ENCODE peak calls at places on chromosomes 16 and 17, in seven cellular contexts. B, N, K, Y, X, S and A are unnamed samples.
A peak's percentile ranks its signal among the peaks of the same experiment; 100 is the strongest.

GRCh38 chr17:40542562-40543411 is 22.5 kb downstream of the CCR7 start:
- DNase-seq in N (peak; percentile 97), X (peak; percentile 95), K (peak; percentile 93), Y (peak; percentile 93), B (peak; percentile 93), S (peak; percentile 93), A (no peak)

GRCh38 chr17:37614391-37614790 is 5.2 kb upstream of the SYNRG start:
- DNase-seq in K (no peak), Y (no peak), B (peak; percentile 95), S (peak; percentile 20), N (no peak), X (no peak), A (no peak)

GRCh38 chr17:61410100-61410551 is 10.5 kb downstream of the TBX2 start:
- DNase-seq in S (no peak), N (no peak), K (no peak), B (no peak), Y (peak; percentile 32), X (no peak), A (no peak)

GRCh38 chr16:90035902-90036301 is 16.6 kb upstream of the DBNDD1 start:
- DNase-seq in X (no peak), N (no peak), S (no peak), B (no peak), K (no peak), Y (no peak), A (no peak)

GRCh38 chr17:21512307-21513011 is 136.3 kb downstream of the KCNJ12 start:
- DNase-seq in B (no peak), Y (no peak), N (peak; percentile 7), S (no peak), K (no peak), X (peak; percentile 65), A (no peak)

GRCh38 chr17:34067009-34067408 is 188.1 kb upstream of the CCL2 start:
- DNase-seq in X (no peak), K (no peak), N (no peak), B (no peak), Y (no peak), S (no peak), A (no peak)

GRCh38 chr17:7717756-7718350 is 309 bp downstream of the DNAH2 start:
- DNase-seq in N (no peak), X (no peak), S (no peak), Y (no peak), K (no peak), B (peak; percentile 9), A (no peak)

GRCh38 chr17:67833946-67834631 is 8.8 kb downstream of the BPTF start:
- DNase-seq in K (peak; percentile 15), B (no peak), S (no peak), Y (no peak), X (no peak), N (no peak), A (no peak)

GRCh38 chr17:44830359-44831269 is 527 bp upstream of the GJC1 start:
- DNase-seq in S (no peak), N (no peak), X (no peak), Y (no peak), B (no peak), K (no peak), A (peak; percentile 59)

GRCh38 chr16:17362191-17362590 is 108.6 kb downstream of the XYLT1 start:
- DNase-seq in K (no peak), N (no peak), X (no peak), Y (no peak), S (no peak), B (no peak), A (no peak)

GRCh38 chr17:3982113-3982512 is 17.9 kb upstream of the ATP2A3 start:
- DNase-seq in X (peak; percentile 36), B (no peak), S (no peak), Y (no peak), K (no peak), N (no peak), A (no peak)

GRCh38 chr17:78737332-78737731 is 44.7 kb downstream of the CYTH1 start:
- DNase-seq in K (no peak), N (no peak), Y (no peak), B (peak; percentile 75), S (no peak), X (no peak), A (no peak)

GRCh38 chr16:1771072-1771863 is at the start of gene NME3:
- DNase-seq in X (no peak), B (peak; percentile 47), S (no peak), Y (peak; percentile 81), N (peak; percentile 97), K (no peak), A (peak; percentile 90)

GRCh38 chr16:31880322-31880979 is 6.8 kb downstream of the ZNF267 start:
- DNase-seq in B (peak; percentile 75), N (no peak), K (no peak), X (no peak), S (no peak), Y (no peak), A (peak; percentile 23)

GRCh38 chr16:11190585-11191565 is 65.1 kb downstream of the SOCS1 start:
- DNase-seq in S (no peak), K (no peak), X (no peak), N (no peak), Y (no peak), B (peak; percentile 37), A (no peak)

GRCh38 chr17:72388765-72389473 is 268.1 kb downstream of the SOX9 start:
- DNase-seq in Y (no peak), S (no peak), X (no peak), K (no peak), B (peak; percentile 15), N (no peak), A (peak; percentile 64)

GRCh38 chr16:55508941-55509920 is at the start of gene LPCAT2:
- DNase-seq in X (no peak), Y (peak; percentile 83), S (peak; percentile 59), N (no peak), B (peak; percentile 81), K (peak; percentile 91), A (peak; percentile 69)

GRCh38 chr17:68294196-68294555 is 2.9 kb downstream of the ARSG start:
- DNase-seq in S (no peak), B (no peak), K (no peak), Y (no peak), N (no peak), X (no peak), A (no peak)

GRCh38 chr17:72397687-72398086 is 276.9 kb downstream of the SOX9 start:
- DNase-seq in S (no peak), X (no peak), Y (no peak), B (peak; percentile 42), N (no peak), K (no peak), A (no peak)

GRCh38 chr17:76478730-76479514 is 11.5 kb downstream of the AANAT start:
- DNase-seq in Y (no peak), K (no peak), N (no peak), B (no peak), S (no peak), X (no peak), A (no peak)

GRCh38 chr16:49472598-49472997 is 99.0 kb downstream of the C16orf78 start:
- DNase-seq in Y (peak; percentile 18), X (peak; percentile 54), B (no peak), K (peak; percentile 82), S (no peak), N (no peak), A (no peak)

GRCh38 chr16:80526418-80527061 is 14.3 kb upstream of the DYNLRB2 start:
- DNase-seq in K (no peak), Y (no peak), B (peak; percentile 48), N (no peak), X (no peak), S (peak; percentile 27), A (peak; percentile 71)

GRCh38 chr17:50627782-50628601 is 6.7 kb upstream of the ABCC3 start:
- DNase-seq in N (no peak), S (no peak), X (no peak), B (no peak), K (no peak), Y (no peak), A (peak; percentile 83)

GRCh38 chr17:15945493-15946209 is 721 bp downstream of the ADORA2B start:
- DNase-seq in Y (no peak), K (no peak), B (no peak), N (no peak), S (no peak), X (no peak), A (no peak)

GRCh38 chr17:82107341-82107860 is 9.4 kb upstream of the FASN start:
- DNase-seq in X (no peak), B (no peak), N (no peak), S (no peak), Y (no peak), K (no peak), A (no peak)

GRCh38 chr17:48262982-48263586 is 155.5 kb downstream of the SNX11 start:
- DNase-seq in B (peak; percentile 9), N (no peak), Y (no peak), K (no peak), S (no peak), X (no peak), A (no peak)
- TF ChIP-seq CTCF in B (peak; percentile 75), N (no peak), Y (peak; percentile 13), K (peak; percentile 38), S (peak; percentile 24), X (no peak), A (peak; percentile 82)

GRCh38 chr16:85554791-85555548 is 58.2 kb upstream of the GSE1 start:
- DNase-seq in K (no peak), B (peak; percentile 50), X (peak; percentile 83), Y (peak; percentile 84), N (no peak), S (no peak), A (peak; percentile 44)

GRCh38 chr16:85551319-85551978 is 61.7 kb upstream of the GSE1 start:
- DNase-seq in N (no peak), Y (no peak), K (no peak), B (no peak), S (no peak), X (no peak), A (no peak)

GRCh38 chr16:85552980-85553435 is 60.1 kb upstream of the GSE1 start:
- DNase-seq in N (no peak), B (no peak), Y (no peak), S (no peak), K (no peak), X (no peak), A (no peak)

GRCh38 chr16:85554114-85554790 is 58.9 kb upstream of the GSE1 start:
- DNase-seq in X (peak; percentile 84), N (no peak), K (no peak), Y (peak; percentile 84), S (no peak), B (peak; percentile 71), A (peak; percentile 59)

GRCh38 chr16:85553436-85554113 is 59.5 kb upstream of the GSE1 start:
- DNase-seq in X (no peak), B (no peak), S (no peak), N (no peak), K (no peak), Y (peak; percentile 59), A (peak; percentile 68)
- TF ChIP-seq CTCF in X (no peak), B (peak; percentile 72), S (no peak), N (peak; percentile 37), K (peak; percentile 35), Y (no peak), A (no peak)

DNA sequence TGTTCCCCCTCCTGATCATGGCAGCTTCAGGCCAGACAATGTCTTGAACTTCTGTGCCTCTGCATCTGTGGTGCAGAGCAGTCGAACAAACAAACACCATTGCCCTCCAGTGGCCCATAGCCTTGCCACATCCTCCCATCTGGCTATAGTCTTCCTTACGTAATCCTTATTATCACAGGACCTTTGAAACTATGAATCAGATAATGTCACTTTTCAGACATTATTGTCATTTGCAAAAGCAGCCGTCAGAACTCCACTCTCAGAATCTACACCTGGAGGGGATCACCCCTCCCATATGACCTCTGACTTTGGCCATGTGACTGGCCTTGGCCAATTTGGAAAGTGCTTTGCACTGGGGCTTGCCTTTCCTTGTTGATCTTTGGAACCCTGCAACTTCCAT is 387.3 kb downstream of the MAF start:
- DNase-seq in B (no peak), S (no peak), Y (no peak), X (no peak), N (no peak), K (no peak), A (peak; percentile 8)
- TF ChIP-seq CTCF in B (no peak), S (no peak), Y (no peak), X (no peak), N (no peak), K (no peak), A (no peak)

GRCh38 chr17:75289122-75289831 is at the start of gene SLC25A19:
- DNase-seq in N (peak; percentile 99), B (peak; percentile 99), X (peak; percentile 99), K (peak; percentile 98), Y (peak; percentile 99), S (peak; percentile 97), A (peak; percentile 97)
- TF ChIP-seq CTCF in N (peak; percentile 15), B (peak; percentile 50), X (no peak), K (no peak), Y (no peak), S (peak; percentile 6), A (no peak)